ENCODE peak calls at places on chromosomes 4 and X, in nine cellular contexts. X, P, D, L, C, K, U, H and G are unnamed samples.

GRCh38 chrX:130419263-130419662 is 17.5 kb downstream of the RBMX2 start:
- DNase-seq in X (no peak), P (no peak), D (no peak), L (no peak), C (no peak), K (no peak), U (no peak), H (no peak), G (no peak)

GRCh38 chrX:124332481-124333424 is at the start of gene TEX13D:
- DNase-seq in X (no peak), P (no peak), D (no peak), L (no peak), C (no peak), K (no peak), U (no peak), H (no peak), G (no peak)

GRCh38 chr4:116872308-116872707 is 213.1 kb downstream of the TRAM1L1 start:
- DNase-seq in X (no peak), P (no peak), D (no peak), L (no peak), C (no peak), K (no peak), U (no peak), H (no peak), G (no peak)

GRCh38 chr4:23903859-23904438 is 14.1 kb upstream of the PPARGC1A start:
- DNase-seq in X (no peak), P (peak; percentile 41), D (no peak), L (no peak), C (no peak), K (no peak), U (no peak), H (no peak), G (no peak)

GRCh38 chrX:12080265-12080664 is 58.0 kb upstream of the FRMPD4 start:
- DNase-seq in X (peak; percentile 2), P (no peak), D (peak; percentile 16), L (peak; percentile 55), C (peak; percentile 9), K (peak; percentile 42), U (peak; percentile 5), H (no peak), G (peak; percentile 1)

GRCh38 chr4:122819708-122820449 is 6.8 kb upstream of the FGF2 start:
- DNase-seq in X (no peak), P (no peak), D (no peak), L (peak; percentile 62), C (no peak), K (no peak), U (no peak), H (no peak), G (no peak)

GRCh38 chr4:83906561-83906960 is 370.7 kb downstream of the GPAT3 start:
- DNase-seq in X (no peak), P (no peak), D (peak; percentile 4), L (peak; percentile 39), C (no peak), K (no peak), U (no peak), H (no peak), G (no peak)

GRCh38 chr4:2799444-2799911 is 6.6 kb downstream of the SH3BP2 start:
- DNase-seq in X (no peak), P (no peak), D (no peak), L (no peak), C (no peak), K (no peak), U (peak; percentile 64), H (no peak), G (no peak)

GRCh38 chr4:79107014-79107413 is 167.8 kb upstream of the PAQR3 start:
- DNase-seq in X (no peak), P (no peak), D (no peak), L (no peak), C (no peak), K (no peak), U (no peak), H (no peak), G (no peak)

GRCh38 chr4:2787230-2788100 is 5.4 kb upstream of the SH3BP2 start:
- DNase-seq in X (no peak), P (no peak), D (no peak), L (no peak), C (peak; percentile 72), K (no peak), U (peak; percentile 66), H (peak; percentile 52), G (peak; percentile 87)

GRCh38 chr4:140861359-140862181 is 105.4 kb upstream of the TBC1D9 start:
- DNase-seq in X (peak; percentile 60), P (peak; percentile 80), D (peak; percentile 82), L (peak; percentile 85), C (peak; percentile 83), K (peak; percentile 79), U (peak; percentile 51), H (peak; percentile 55), G (peak; percentile 78)

GRCh38 chrX:53095796-53096195 is 1.9 kb downstream of the KANTR start:
- DNase-seq in X (no peak), P (no peak), D (no peak), L (no peak), C (no peak), K (no peak), U (no peak), H (no peak), G (no peak)

GRCh38 chr4:115852767-115853091 is 739.3 kb upstream of the NDST4 start:
- DNase-seq in X (no peak), P (no peak), D (no peak), L (no peak), C (no peak), K (no peak), U (no peak), H (no peak), G (no peak)

GRCh38 chrX:44945736-44946135 is 72.7 kb downstream of the KDM6A start:
- DNase-seq in X (peak; percentile 10), P (no peak), D (no peak), L (no peak), C (peak; percentile 4), K (no peak), U (peak; percentile 18), H (peak; percentile 28), G (peak; percentile 13)

GRCh38 chr4:93084599-93085305 is 743.8 kb upstream of the ATOH1 start:
- DNase-seq in X (no peak), P (no peak), D (no peak), L (no peak), C (no peak), K (no peak), U (no peak), H (no peak), G (no peak)

GRCh38 chr4:86664959-86665358 is 70.8 kb downstream of the PTPN13 start:
- DNase-seq in X (no peak), P (no peak), D (peak; percentile 55), L (peak; percentile 78), C (no peak), K (no peak), U (no peak), H (no peak), G (no peak)

GRCh38 chrX:20026278-20026677 is 35.4 kb upstream of the BCLAF3 start:
- DNase-seq in X (peak; percentile 50), P (no peak), D (no peak), L (peak; percentile 80), C (no peak), K (no peak), U (no peak), H (no peak), G (no peak)

GRCh38 chr4:170089743-170090666 is at the start of gene AADAT:
- DNase-seq in X (peak; percentile 81), P (peak; percentile 66), D (peak; percentile 25), L (peak; percentile 82), C (no peak), K (peak; percentile 44), U (no peak), H (no peak), G (peak; percentile 51)

GRCh38 chr4:173370130-173370476 is 651 bp upstream of the SAP30 start:
- DNase-seq in X (no peak), P (no peak), D (no peak), L (no peak), C (peak; percentile 77), K (no peak), U (no peak), H (peak; percentile 63), G (peak; percentile 80)

GRCh38 chrX:73841337-73841736 is 278.3 kb downstream of the CHIC1 start:
- DNase-seq in X (no peak), P (no peak), D (no peak), L (no peak), C (no peak), K (no peak), U (no peak), H (no peak), G (no peak)